ENCODE peak calls at places on chromosomes 12 and 14, in nine cellular contexts. L is stimulated activated naive B cell treated with anti-CD40 and anti-IgM and Interleukin-4, amounts not matched to agents 10 μg/mL and 1 μg/mL and 100 μg/mL, for 72 hours; A is mesenchymal stem cell; R is LHCN-M2; S is hypothalamus; E is AG09309; B is GM13976; Y is HT1080; M is fibroblast of lung. U is an unnamed sample.

GRCh38 chr14:54844479-54844878 is 58.1 kb downstream of the GCH1 start:
- DNase-seq in L (no peak), A (no peak), R (no peak), S (no peak), E (no peak), B (no peak), Y (no peak), M (no peak), U (no peak)

GRCh38 chr12:44143170-44143569 is 307.3 kb downstream of the TMEM117 start:
- DNase-seq in L (no peak), A (no peak), R (no peak), S (no peak), E (no peak), B (no peak), Y (no peak), M (no peak), U (no peak)

GRCh38 chr14:101627913-101628257 is 66.6 kb downstream of the DIO3 start:
- DNase-seq in L (no peak), A (no peak), R (no peak), S (no peak), E (no peak), B (no peak), Y (no peak), M (no peak), U (no peak)

GRCh38 chr14:95562892-95563685 is 28.2 kb downstream of the GLRX5 start:
- DNase-seq in L (no peak), A (peak; percentile 39), R (peak; percentile 50), S (no peak), E (no peak), B (no peak), Y (peak; percentile 45), M (no peak), U (no peak)

GRCh38 chr14:103899316-103899715 is 28.9 kb upstream of the TDRD9 start:
- DNase-seq in L (no peak), A (no peak), R (no peak), S (no peak), E (no peak), B (peak; percentile 32), Y (no peak), M (no peak), U (no peak)

GRCh38 chr12:65313704-65314317 is 35.3 kb downstream of the MSRB3 start:
- DNase-seq in L (no peak), A (peak; percentile 43), R (peak; percentile 49), S (no peak), E (no peak), B (no peak), Y (peak; percentile 40), M (no peak), U (no peak)

GRCh38 chr12:32947203-32947795 is 50.7 kb upstream of the PKP2 start:
- DNase-seq in L (no peak), A (peak; percentile 2), R (peak; percentile 24), S (no peak), E (no peak), B (no peak), Y (peak; percentile 11), M (no peak), U (peak; percentile 16)

GRCh38 chr12:112971248-112971647 is 7.1 kb upstream of the OAS2 start:
- DNase-seq in L (no peak), A (no peak), R (peak; percentile 46), S (no peak), E (no peak), B (peak; percentile 2), Y (peak; percentile 10), M (peak; percentile 6), U (no peak)

GRCh38 chr14:69794791-69795190 is 2.2 kb downstream of the SLC10A1 start:
- DNase-seq in L (no peak), A (no peak), R (no peak), S (no peak), E (no peak), B (no peak), Y (no peak), M (no peak), U (no peak)

U was measured in ELF-1.